ENCODE peak calls at places on chromosomes 1 and 21, in five cellular contexts. One of them, this sample, is unnamed.

GRCh38 chr1:20153000-20153418 is 13.9 kb downstream of the PLA2G2F start:
- DNase-seq in spleen: no peak
- DNase-seq in mucosa of descending colon: no peak
- DNase-seq in breast epithelium: no peak
- DNase-seq in pancreas: peak; percentile 61
- DNase-seq in this sample: no peak

GRCh38 chr1:225962440-225962975 is 21.5 kb upstream of the LEFTY2 start:
- DNase-seq in spleen: peak; percentile 89
- DNase-seq in mucosa of descending colon: no peak
- DNase-seq in breast epithelium: no peak
- DNase-seq in pancreas: peak; percentile 93
- DNase-seq in this sample: peak; percentile 29

GRCh38 chr1:30273021-30273325 is 450.4 kb downstream of the MATN1 start:
- DNase-seq in spleen: peak; percentile 36
- DNase-seq in mucosa of descending colon: no peak
- DNase-seq in breast epithelium: no peak
- DNase-seq in pancreas: no peak
- DNase-seq in this sample: no peak

GRCh38 chr1:172940170-172940855 is 110.4 kb downstream of the TNFSF18 start:
- DNase-seq in spleen: no peak
- DNase-seq in mucosa of descending colon: no peak
- DNase-seq in breast epithelium: no peak
- DNase-seq in pancreas: no peak
- DNase-seq in this sample: no peak

GRCh38 chr1:28172690-28173150 is 3.8 kb downstream of the PTAFR start:
- DNase-seq in spleen: peak; percentile 81
- DNase-seq in mucosa of descending colon: no peak
- DNase-seq in breast epithelium: no peak
- DNase-seq in pancreas: no peak
- DNase-seq in this sample: peak; percentile 21

GRCh38 chr1:47705517-47706130 is 267.8 kb downstream of the FOXD2 start:
- DNase-seq in spleen: no peak
- DNase-seq in mucosa of descending colon: no peak
- DNase-seq in breast epithelium: no peak
- DNase-seq in pancreas: no peak
- DNase-seq in this sample: no peak

GRCh38 chr1:11841245-11842153 is 6.1 kb downstream of the NPPA start:
- DNase-seq in spleen: no peak
- DNase-seq in mucosa of descending colon: no peak
- DNase-seq in breast epithelium: no peak
- DNase-seq in pancreas: no peak
- DNase-seq in this sample: no peak

GRCh38 chr1:111779546-111779945 is 23.8 kb downstream of the DDX20 start:
- DNase-seq in spleen: no peak
- DNase-seq in mucosa of descending colon: no peak
- DNase-seq in breast epithelium: no peak
- DNase-seq in pancreas: no peak
- DNase-seq in this sample: no peak

GRCh38 chr1:177858222-177858894 is 111.5 kb downstream of the SEC16B start:
- DNase-seq in spleen: no peak
- DNase-seq in mucosa of descending colon: no peak
- DNase-seq in breast epithelium: no peak
- DNase-seq in pancreas: no peak
- DNase-seq in this sample: no peak

GRCh38 chr1:203219171-203219570 is 10.3 kb downstream of the CHIT1 start:
- DNase-seq in spleen: no peak
- DNase-seq in mucosa of descending colon: no peak
- DNase-seq in breast epithelium: no peak
- DNase-seq in pancreas: no peak
- DNase-seq in this sample: no peak

GRCh38 chr1:119652587-119652986 is 4.5 kb upstream of the ZNF697 start:
- DNase-seq in spleen: no peak
- DNase-seq in mucosa of descending colon: no peak
- DNase-seq in breast epithelium: no peak
- DNase-seq in pancreas: no peak
- DNase-seq in this sample: no peak

GRCh38 chr1:1429671-1430073 is 5.8 kb upstream of the VWA1 start:
- DNase-seq in spleen: peak; percentile 41
- DNase-seq in mucosa of descending colon: peak; percentile 48
- DNase-seq in breast epithelium: no peak
- DNase-seq in pancreas: no peak
- DNase-seq in this sample: no peak
- H3K4me1 ChIP-seq in spleen: peaks cover 25% of the 10 kb centered on the region
- H3K4me1 ChIP-seq in mucosa of descending colon: peaks cover 39% of the 10 kb centered on the region
- H3K4me1 ChIP-seq in breast epithelium: peaks cover 52% of the 10 kb centered on the region
- H3K4me1 ChIP-seq in pancreas: peaks cover 54% of the 10 kb centered on the region
- H3K4me1 ChIP-seq in this sample: peaks cover 1% of the 10 kb centered on the region

GRCh38 chr1:34983700-34984355 is 1.3 kb downstream of the TMEM35B start:
- DNase-seq in spleen: no peak
- DNase-seq in mucosa of descending colon: no peak
- DNase-seq in breast epithelium: no peak
- DNase-seq in pancreas: no peak
- DNase-seq in this sample: no peak
- H3K4me3 ChIP-seq in spleen: peak overlapping the region; percentile 82
- H3K4me3 ChIP-seq in mucosa of descending colon: no peak overlapping the region
- H3K4me3 ChIP-seq in breast epithelium: peak overlapping the region; percentile 85
- H3K4me3 ChIP-seq in pancreas: peak overlapping the region; percentile 78
- H3K4me3 ChIP-seq in this sample: peak overlapping the region; percentile 96

DNA sequence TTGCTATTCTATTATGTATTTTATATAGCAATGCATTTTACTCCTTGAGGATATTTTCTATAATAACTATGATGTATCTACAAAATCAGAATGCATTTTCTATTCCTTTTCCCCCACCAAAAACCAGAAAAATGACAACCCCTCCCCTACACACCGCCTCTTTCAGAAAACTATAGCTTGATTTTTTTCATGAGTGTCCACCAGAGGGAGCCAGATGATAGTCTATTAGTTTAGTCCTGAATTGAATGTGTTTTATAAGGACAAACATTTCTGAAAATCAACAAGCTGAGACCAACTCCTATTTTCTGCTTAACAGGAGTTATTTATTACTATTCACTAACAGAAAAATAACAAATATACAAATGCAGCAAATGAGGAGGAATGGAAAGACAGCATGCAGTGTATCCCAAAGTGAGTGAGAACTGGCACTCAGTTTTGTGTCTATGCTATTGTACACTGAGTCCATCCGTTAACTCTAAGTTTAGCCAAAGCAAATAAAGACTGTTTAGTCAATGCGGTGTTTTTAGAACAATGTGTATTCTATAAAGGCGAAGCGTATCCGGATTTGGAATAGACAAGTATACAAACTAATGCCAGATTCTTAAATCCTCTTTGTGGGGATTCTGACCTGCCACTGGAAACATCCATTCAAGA is 182.7 kb downstream of the VAV3 start:
- DNase-seq in spleen: no peak
- DNase-seq in mucosa of descending colon: no peak
- DNase-seq in breast epithelium: no peak
- DNase-seq in pancreas: no peak
- DNase-seq in this sample: no peak
- H3K4me1 ChIP-seq in spleen: peaks cover 23% of the 10 kb centered on the region
- H3K4me1 ChIP-seq in mucosa of descending colon: no peaks in the 10 kb centered on the region
- H3K4me1 ChIP-seq in breast epithelium: no peaks in the 10 kb centered on the region
- H3K4me1 ChIP-seq in pancreas: no peaks in the 10 kb centered on the region
- H3K4me1 ChIP-seq in this sample: peaks cover 18% of the 10 kb centered on the region

GRCh38 chr1:150272379-150272840 is at the start of gene C1orf54:
- DNase-seq in spleen: no peak
- DNase-seq in mucosa of descending colon: no peak
- DNase-seq in breast epithelium: no peak
- DNase-seq in pancreas: no peak
- DNase-seq in this sample: no peak
- H3K4me3 ChIP-seq in spleen: peak within 1 kb of the TSS; percentile 51
- H3K4me3 ChIP-seq in mucosa of descending colon: no peak within 1 kb of the TSS
- H3K4me3 ChIP-seq in breast epithelium: peak within 1 kb of the TSS; percentile 50
- H3K4me3 ChIP-seq in pancreas: no peak within 1 kb of the TSS
- H3K4me3 ChIP-seq in this sample: no peak within 1 kb of the TSS

GRCh38 chr1:110509655-110510054 is 9.3 kb downstream of the KCNA10 start:
- DNase-seq in spleen: no peak
- DNase-seq in mucosa of descending colon: no peak
- DNase-seq in breast epithelium: no peak
- DNase-seq in pancreas: no peak
- DNase-seq in this sample: no peak

GRCh38 chr1:110515041-110515440 is 3.9 kb downstream of the KCNA10 start:
- DNase-seq in spleen: no peak
- DNase-seq in mucosa of descending colon: no peak
- DNase-seq in breast epithelium: no peak
- DNase-seq in pancreas: no peak
- DNase-seq in this sample: no peak

GRCh38 chr1:110515896-110516295 is 3.1 kb downstream of the KCNA10 start:
- DNase-seq in spleen: no peak
- DNase-seq in mucosa of descending colon: no peak
- DNase-seq in breast epithelium: no peak
- DNase-seq in pancreas: no peak
- DNase-seq in this sample: no peak

GRCh38 chr1:110511436-110511835 is 7.5 kb downstream of the KCNA10 start:
- DNase-seq in spleen: no peak
- DNase-seq in mucosa of descending colon: no peak
- DNase-seq in breast epithelium: no peak
- DNase-seq in pancreas: no peak
- DNase-seq in this sample: no peak

GRCh38 chr1:110513511-110513910 is 5.5 kb downstream of the KCNA10 start:
- DNase-seq in spleen: no peak
- DNase-seq in mucosa of descending colon: no peak
- DNase-seq in breast epithelium: no peak
- DNase-seq in pancreas: no peak
- DNase-seq in this sample: no peak
- H3K4me1 ChIP-seq in spleen: no peaks in the 10 kb centered on the region
- H3K4me1 ChIP-seq in mucosa of descending colon: no peaks in the 10 kb centered on the region
- H3K4me1 ChIP-seq in breast epithelium: no peaks in the 10 kb centered on the region
- H3K4me1 ChIP-seq in pancreas: no peaks in the 10 kb centered on the region
- H3K4me1 ChIP-seq in this sample: no peaks in the 10 kb centered on the region

GRCh38 chr1:52552505-52553371 is at the start of gene TUT4:
- DNase-seq in spleen: peak; percentile 95
- DNase-seq in mucosa of descending colon: peak; percentile 86
- DNase-seq in breast epithelium: peak; percentile 72
- DNase-seq in pancreas: peak; percentile 91
- DNase-seq in this sample: peak; percentile 61

GRCh38 chr1:52552236-52552504 is 722 bp downstream of the TUT4 start:
- DNase-seq in spleen: peak; percentile 82
- DNase-seq in mucosa of descending colon: peak; percentile 65
- DNase-seq in breast epithelium: no peak
- DNase-seq in pancreas: peak; percentile 58
- DNase-seq in this sample: peak; percentile 90

GRCh38 chr1:52549267-52549666 is 3.6 kb downstream of the TUT4 start:
- DNase-seq in spleen: no peak
- DNase-seq in mucosa of descending colon: no peak
- DNase-seq in breast epithelium: no peak
- DNase-seq in pancreas: no peak
- DNase-seq in this sample: no peak

GRCh38 chr1:52551476-52552235 is 1.2 kb downstream of the TUT4 start:
- DNase-seq in spleen: no peak
- DNase-seq in mucosa of descending colon: no peak
- DNase-seq in breast epithelium: no peak
- DNase-seq in pancreas: no peak
- DNase-seq in this sample: peak; percentile 31

DNA sequence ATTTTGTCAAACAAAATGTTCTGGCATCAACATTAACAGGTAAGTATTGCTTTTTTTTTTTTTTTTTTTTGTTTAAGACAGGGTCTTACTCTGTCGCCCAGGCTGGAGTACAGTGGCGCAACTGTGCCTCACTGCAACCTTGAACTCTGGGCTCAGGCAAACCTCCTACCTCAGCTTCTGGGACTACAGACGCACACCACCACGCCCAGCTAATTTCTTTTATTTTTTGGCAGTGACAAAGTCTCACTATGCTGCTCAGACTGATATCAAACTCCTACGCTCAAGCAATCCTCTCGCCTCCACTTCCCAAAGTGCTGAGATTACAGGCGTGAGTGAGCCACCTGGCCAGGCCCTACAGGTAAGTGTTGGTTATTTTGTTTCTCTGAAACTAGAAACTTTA is 2.4 kb downstream of the TUT4 start:
- DNase-seq in spleen: no peak
- DNase-seq in mucosa of descending colon: no peak
- DNase-seq in breast epithelium: no peak
- DNase-seq in pancreas: no peak
- DNase-seq in this sample: no peak
- H3K4me3 ChIP-seq in spleen: no peak overlapping the region
- H3K4me3 ChIP-seq in mucosa of descending colon: no peak overlapping the region
- H3K4me3 ChIP-seq in breast epithelium: no peak overlapping the region
- H3K4me3 ChIP-seq in pancreas: no peak overlapping the region
- H3K4me3 ChIP-seq in this sample: no peak overlapping the region

DNA sequence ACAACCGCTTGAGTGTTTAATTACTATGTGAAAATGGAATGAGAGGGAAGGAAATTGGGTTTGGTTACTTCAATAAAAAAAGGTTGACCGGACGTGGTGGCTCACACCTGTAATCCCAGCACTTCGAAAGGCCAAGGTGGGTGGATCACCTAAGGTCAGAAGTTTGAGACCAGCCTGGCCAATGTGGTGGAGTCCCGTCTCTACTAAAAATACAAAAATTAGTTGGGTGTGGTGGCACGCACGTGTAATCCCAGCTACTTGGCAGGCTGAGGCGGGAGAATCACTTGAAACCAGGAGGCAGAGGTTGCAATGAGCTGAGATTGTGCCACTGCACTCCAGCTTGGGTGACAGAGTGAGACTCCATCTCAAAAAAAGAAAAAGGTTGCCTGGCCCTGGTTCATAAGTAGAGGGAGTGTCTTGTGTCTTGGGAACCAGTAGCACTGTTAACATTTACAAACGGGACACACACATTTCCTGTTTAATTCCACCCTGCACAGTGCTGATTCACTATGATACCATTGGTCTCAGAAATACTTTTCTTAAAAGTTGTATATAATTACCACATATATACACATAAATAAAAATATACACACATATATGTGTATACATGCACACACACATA is 27.6 kb upstream of the CLDN14 start:
- DNase-seq in spleen: no peak
- DNase-seq in mucosa of descending colon: no peak
- DNase-seq in breast epithelium: no peak
- DNase-seq in pancreas: no peak
- DNase-seq in this sample: no peak
- H3K4me1 ChIP-seq in spleen: no peaks in the 10 kb centered on the region
- H3K4me1 ChIP-seq in mucosa of descending colon: no peaks in the 10 kb centered on the region
- H3K4me1 ChIP-seq in breast epithelium: peaks cover 19% of the 10 kb centered on the region
- H3K4me1 ChIP-seq in pancreas: peaks cover 2% of the 10 kb centered on the region
- H3K4me1 ChIP-seq in this sample: no peaks in the 10 kb centered on the region

This sample was measured in naive thymus-derived CD4-positive, alpha-beta T cell.